ENCODE peak calls at places on chromosome 10, in eight cellular contexts. One of them, this sample, is unnamed.
A peak's percentile ranks its signal among the peaks of the same experiment; 100 is the strongest.

GRCh38 chr10:122388287-122388997 is 13.9 kb downstream of the PLEKHA1 start:
- DNase-seq in tibial artery: no peak
- DNase-seq in Caco-2: no peak
- DNase-seq in IMR-90: no peak
- DNase-seq in OCI-LY7: no peak
- DNase-seq in PC-9: no peak
- DNase-seq in heart right ventricle: no peak
- DNase-seq in MM.1S: no peak
- DNase-seq in this sample: no peak

GRCh38 chr10:110212119-110213006 is 5.0 kb downstream of the MXI1 start:
- DNase-seq in tibial artery: peak; percentile 42
- DNase-seq in Caco-2: no peak
- DNase-seq in IMR-90: no peak
- DNase-seq in OCI-LY7: peak; percentile 74
- DNase-seq in PC-9: no peak
- DNase-seq in heart right ventricle: no peak
- DNase-seq in MM.1S: peak; percentile 72
- DNase-seq in this sample: no peak

GRCh38 chr10:69179089-69179742 is 818 bp upstream of the SUPV3L1 start:
- DNase-seq in tibial artery: peak; percentile 22
- DNase-seq in Caco-2: peak; percentile 62
- DNase-seq in IMR-90: no peak
- DNase-seq in OCI-LY7: no peak
- DNase-seq in PC-9: no peak
- DNase-seq in heart right ventricle: no peak
- DNase-seq in MM.1S: no peak
- DNase-seq in this sample: peak; percentile 24

GRCh38 chr10:127415901-127416630 is 133.0 kb upstream of the NPS start:
- DNase-seq in tibial artery: no peak
- DNase-seq in Caco-2: no peak
- DNase-seq in IMR-90: no peak
- DNase-seq in OCI-LY7: no peak
- DNase-seq in PC-9: no peak
- DNase-seq in heart right ventricle: no peak
- DNase-seq in MM.1S: no peak
- DNase-seq in this sample: no peak

GRCh38 chr10:58511765-58512469 is 755 bp upstream of the BICC1 start:
- DNase-seq in tibial artery: peak; percentile 29
- DNase-seq in Caco-2: peak; percentile 62
- DNase-seq in IMR-90: peak; percentile 43
- DNase-seq in OCI-LY7: no peak
- DNase-seq in PC-9: no peak
- DNase-seq in heart right ventricle: peak; percentile 14
- DNase-seq in MM.1S: no peak
- DNase-seq in this sample: no peak

GRCh38 chr10:125023269-125023668 is 81.3 kb downstream of the ZRANB1 start:
- DNase-seq in tibial artery: no peak
- DNase-seq in Caco-2: no peak
- DNase-seq in IMR-90: no peak
- DNase-seq in OCI-LY7: no peak
- DNase-seq in PC-9: no peak
- DNase-seq in heart right ventricle: peak; percentile 40
- DNase-seq in MM.1S: no peak
- DNase-seq in this sample: no peak

GRCh38 chr10:62804384-62805138 is at the start of gene ADO:
- DNase-seq in tibial artery: peak; percentile 74
- DNase-seq in Caco-2: peak; percentile 88
- DNase-seq in IMR-90: peak; percentile 79
- DNase-seq in OCI-LY7: peak; percentile 89
- DNase-seq in PC-9: peak; percentile 79
- DNase-seq in heart right ventricle: peak; percentile 89
- DNase-seq in MM.1S: peak; percentile 84
- DNase-seq in this sample: peak; percentile 68

GRCh38 chr10:98446121-98446655 is 547 bp downstream of the HPS1 start:
- DNase-seq in tibial artery: peak; percentile 50
- DNase-seq in Caco-2: no peak
- DNase-seq in IMR-90: peak; percentile 21
- DNase-seq in OCI-LY7: no peak
- DNase-seq in PC-9: peak; percentile 3
- DNase-seq in heart right ventricle: no peak
- DNase-seq in MM.1S: peak; percentile 39
- DNase-seq in this sample: no peak

GRCh38 chr10:111338035-111338434 is 261.2 kb downstream of the ADRA2A start:
- DNase-seq in tibial artery: no peak
- DNase-seq in Caco-2: no peak
- DNase-seq in IMR-90: no peak
- DNase-seq in OCI-LY7: no peak
- DNase-seq in PC-9: no peak
- DNase-seq in heart right ventricle: no peak
- DNase-seq in MM.1S: peak; percentile 57
- DNase-seq in this sample: no peak

GRCh38 chr10:86699541-86699940 is 31.2 kb downstream of the LDB3 start:
- DNase-seq in tibial artery: no peak
- DNase-seq in Caco-2: no peak
- DNase-seq in IMR-90: no peak
- DNase-seq in OCI-LY7: no peak
- DNase-seq in PC-9: no peak
- DNase-seq in heart right ventricle: no peak
- DNase-seq in MM.1S: no peak
- DNase-seq in this sample: no peak

GRCh38 chr10:76119515-76119914 is 688.1 kb downstream of the LRMDA start:
- DNase-seq in tibial artery: no peak
- DNase-seq in Caco-2: no peak
- DNase-seq in IMR-90: peak; percentile 34
- DNase-seq in OCI-LY7: no peak
- DNase-seq in PC-9: no peak
- DNase-seq in heart right ventricle: no peak
- DNase-seq in MM.1S: no peak
- DNase-seq in this sample: no peak

GRCh38 chr10:132647424-132647823 is 109.8 kb downstream of the INPP5A start:
- DNase-seq in tibial artery: no peak
- DNase-seq in Caco-2: no peak
- DNase-seq in IMR-90: no peak
- DNase-seq in OCI-LY7: no peak
- DNase-seq in PC-9: no peak
- DNase-seq in heart right ventricle: no peak
- DNase-seq in MM.1S: no peak
- DNase-seq in this sample: no peak

GRCh38 chr10:17115683-17116082 is 13.9 kb downstream of the CUBN start:
- DNase-seq in tibial artery: no peak
- DNase-seq in Caco-2: peak; percentile 89
- DNase-seq in IMR-90: peak; percentile 51
- DNase-seq in OCI-LY7: no peak
- DNase-seq in PC-9: peak; percentile 16
- DNase-seq in heart right ventricle: no peak
- DNase-seq in MM.1S: no peak
- DNase-seq in this sample: no peak

GRCh38 chr10:14383266-14383665 is 52.5 kb upstream of the FRMD4A start:
- DNase-seq in tibial artery: no peak
- DNase-seq in Caco-2: no peak
- DNase-seq in IMR-90: peak; percentile 60
- DNase-seq in OCI-LY7: no peak
- DNase-seq in PC-9: peak; percentile 26
- DNase-seq in heart right ventricle: no peak
- DNase-seq in MM.1S: no peak
- DNase-seq in this sample: no peak

GRCh38 chr10:119029613-119030420 is at the start of gene NANOS1:
- DNase-seq in tibial artery: no peak
- DNase-seq in Caco-2: peak; percentile 52
- DNase-seq in IMR-90: peak; percentile 21
- DNase-seq in OCI-LY7: no peak
- DNase-seq in PC-9: no peak
- DNase-seq in heart right ventricle: no peak
- DNase-seq in MM.1S: peak; percentile 46
- DNase-seq in this sample: no peak

GRCh38 chr10:35643151-35643975 is 1.3 kb upstream of the FZD8 start:
- DNase-seq in tibial artery: peak; percentile 78
- DNase-seq in Caco-2: peak; percentile 51
- DNase-seq in IMR-90: peak; percentile 66
- DNase-seq in OCI-LY7: no peak
- DNase-seq in PC-9: no peak
- DNase-seq in heart right ventricle: peak; percentile 74
- DNase-seq in MM.1S: peak; percentile 54
- DNase-seq in this sample: peak; percentile 13

GRCh38 chr10:30166929-30167328 is 107.5 kb upstream of the JCAD start:
- DNase-seq in tibial artery: no peak
- DNase-seq in Caco-2: no peak
- DNase-seq in IMR-90: peak; percentile 39
- DNase-seq in OCI-LY7: no peak
- DNase-seq in PC-9: no peak
- DNase-seq in heart right ventricle: no peak
- DNase-seq in MM.1S: no peak
- DNase-seq in this sample: no peak

GRCh38 chr10:132654708-132655661 is 117.4 kb downstream of the INPP5A start:
- DNase-seq in tibial artery: no peak
- DNase-seq in Caco-2: no peak
- DNase-seq in IMR-90: peak; percentile 55
- DNase-seq in OCI-LY7: peak; percentile 54
- DNase-seq in PC-9: peak; percentile 58
- DNase-seq in heart right ventricle: peak; percentile 35
- DNase-seq in MM.1S: no peak
- DNase-seq in this sample: peak; percentile 29

GRCh38 chr10:100551231-100551630 is 15.5 kb downstream of the HIF1AN start:
- DNase-seq in tibial artery: no peak
- DNase-seq in Caco-2: no peak
- DNase-seq in IMR-90: no peak
- DNase-seq in OCI-LY7: no peak
- DNase-seq in PC-9: no peak
- DNase-seq in heart right ventricle: no peak
- DNase-seq in MM.1S: no peak
- DNase-seq in this sample: no peak

GRCh38 chr10:100551733-100552132 is 16.0 kb downstream of the HIF1AN start:
- DNase-seq in tibial artery: no peak
- DNase-seq in Caco-2: no peak
- DNase-seq in IMR-90: no peak
- DNase-seq in OCI-LY7: no peak
- DNase-seq in PC-9: no peak
- DNase-seq in heart right ventricle: no peak
- DNase-seq in MM.1S: no peak
- DNase-seq in this sample: no peak

GRCh38 chr10:100554902-100555301 is 19.2 kb downstream of the HIF1AN start:
- DNase-seq in tibial artery: no peak
- DNase-seq in Caco-2: no peak
- DNase-seq in IMR-90: peak; percentile 10
- DNase-seq in OCI-LY7: no peak
- DNase-seq in PC-9: no peak
- DNase-seq in heart right ventricle: no peak
- DNase-seq in MM.1S: no peak
- DNase-seq in this sample: no peak

DNA sequence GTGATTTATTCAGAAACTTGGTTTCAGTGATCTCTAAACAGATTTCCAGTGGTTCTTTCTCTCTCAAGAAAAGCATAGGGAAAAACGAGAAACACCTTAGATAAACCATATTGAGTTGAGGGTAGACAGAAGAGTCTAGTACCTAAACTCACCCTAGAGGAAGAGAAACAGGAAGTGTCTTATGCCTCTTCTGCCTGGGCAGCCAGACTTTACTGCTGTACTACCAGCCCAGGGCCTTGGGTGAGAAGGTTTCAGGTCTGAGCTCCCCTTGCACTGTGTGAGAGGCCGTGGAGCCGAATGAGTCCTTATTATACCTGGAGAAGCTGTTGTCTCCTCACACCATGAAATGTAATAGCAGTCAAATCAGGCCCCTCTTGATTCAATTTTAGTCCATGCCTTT is 18.2 kb downstream of the HIF1AN start:
- DNase-seq in tibial artery: no peak
- DNase-seq in Caco-2: no peak
- DNase-seq in IMR-90: no peak
- DNase-seq in OCI-LY7: no peak
- DNase-seq in PC-9: no peak
- DNase-seq in heart right ventricle: no peak
- DNase-seq in MM.1S: no peak
- DNase-seq in this sample: no peak
- H3K9me3 ChIP-seq in tibial artery: no peaks in the 10 kb centered on the region
- H3K9me3 ChIP-seq in Caco-2: no peaks in the 10 kb centered on the region
- H3K9me3 ChIP-seq in IMR-90: no peaks in the 10 kb centered on the region
- H3K9me3 ChIP-seq in OCI-LY7: no peaks in the 10 kb centered on the region
- H3K9me3 ChIP-seq in PC-9: no peaks in the 10 kb centered on the region
- H3K9me3 ChIP-seq in heart right ventricle: no peaks in the 10 kb centered on the region
- H3K9me3 ChIP-seq in MM.1S: no peaks in the 10 kb centered on the region
- H3K9me3 ChIP-seq in this sample: no peaks in the 10 kb centered on the region

DNA sequence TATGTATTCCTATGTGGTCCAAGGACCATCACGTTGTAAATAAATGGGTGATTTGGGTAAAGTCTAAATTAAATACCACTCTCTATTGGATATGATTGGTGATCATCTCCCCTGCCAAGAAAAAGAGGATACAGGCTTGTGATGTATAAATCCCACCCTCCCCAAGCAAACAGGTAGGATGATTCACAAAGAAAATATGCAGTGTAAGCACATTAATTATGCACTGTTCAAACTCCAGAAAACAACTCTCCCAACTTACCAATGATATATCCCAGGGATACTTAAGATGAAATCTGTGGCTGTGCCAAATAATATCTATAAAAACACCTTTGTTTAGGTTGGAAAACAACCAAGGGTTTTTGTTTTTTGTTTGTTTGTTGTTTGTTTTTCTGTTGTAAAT is 795.9 kb downstream of the XPNPEP1 start:
- DNase-seq in tibial artery: no peak
- DNase-seq in Caco-2: no peak
- DNase-seq in IMR-90: no peak
- DNase-seq in OCI-LY7: no peak
- DNase-seq in PC-9: no peak
- DNase-seq in heart right ventricle: no peak
- DNase-seq in MM.1S: no peak
- DNase-seq in this sample: no peak
- H3K9me3 ChIP-seq in tibial artery: no peaks in the 10 kb centered on the region
- H3K9me3 ChIP-seq in Caco-2: no peaks in the 10 kb centered on the region
- H3K9me3 ChIP-seq in IMR-90: peaks cover 2% of the 10 kb centered on the region
- H3K9me3 ChIP-seq in OCI-LY7: no peaks in the 10 kb centered on the region
- H3K9me3 ChIP-seq in PC-9: no peaks in the 10 kb centered on the region
- H3K9me3 ChIP-seq in heart right ventricle: no peaks in the 10 kb centered on the region
- H3K9me3 ChIP-seq in MM.1S: no peaks in the 10 kb centered on the region
- H3K9me3 ChIP-seq in this sample: peaks cover 4% of the 10 kb centered on the region

GRCh38 chr10:103833731-103834365 is 21.5 kb downstream of the SH3PXD2A start:
- DNase-seq in tibial artery: peak; percentile 76
- DNase-seq in Caco-2: no peak
- DNase-seq in IMR-90: no peak
- DNase-seq in OCI-LY7: peak; percentile 58
- DNase-seq in PC-9: no peak
- DNase-seq in heart right ventricle: peak; percentile 92
- DNase-seq in MM.1S: no peak
- DNase-seq in this sample: no peak
- H3K9me3 ChIP-seq in tibial artery: no peaks in the 10 kb centered on the region
- H3K9me3 ChIP-seq in Caco-2: no peaks in the 10 kb centered on the region
- H3K9me3 ChIP-seq in IMR-90: no peaks in the 10 kb centered on the region
- H3K9me3 ChIP-seq in OCI-LY7: peaks cover 7% of the 10 kb centered on the region
- H3K9me3 ChIP-seq in PC-9: no peaks in the 10 kb centered on the region
- H3K9me3 ChIP-seq in heart right ventricle: peaks cover 6% of the 10 kb centered on the region
- H3K9me3 ChIP-seq in MM.1S: no peaks in the 10 kb centered on the region
- H3K9me3 ChIP-seq in this sample: no peaks in the 10 kb centered on the region

DNA sequence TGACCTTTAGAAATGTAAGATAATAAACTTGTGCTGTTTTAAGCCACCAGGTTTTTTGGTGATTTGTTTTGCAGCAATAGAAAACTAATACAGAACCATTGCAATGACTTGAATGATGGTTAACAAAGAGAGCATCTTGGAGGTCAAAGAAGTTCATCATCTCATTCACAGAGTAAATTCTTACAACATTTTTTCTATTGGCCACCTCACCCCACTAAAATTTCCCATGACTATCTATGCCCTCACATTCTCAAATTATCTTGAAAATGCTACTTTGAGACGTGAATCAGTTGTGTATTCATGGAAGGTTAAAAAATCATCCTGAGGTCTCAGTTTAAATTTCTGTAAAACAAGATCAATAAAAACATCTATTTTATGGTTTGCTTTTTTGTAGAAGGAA is 754.2 kb downstream of the SORCS1 start:
- DNase-seq in tibial artery: no peak
- DNase-seq in Caco-2: no peak
- DNase-seq in IMR-90: peak; percentile 34
- DNase-seq in OCI-LY7: no peak
- DNase-seq in PC-9: no peak
- DNase-seq in heart right ventricle: no peak
- DNase-seq in MM.1S: no peak
- DNase-seq in this sample: no peak
- H3K9me3 ChIP-seq in tibial artery: no peaks in the 10 kb centered on the region
- H3K9me3 ChIP-seq in Caco-2: no peaks in the 10 kb centered on the region
- H3K9me3 ChIP-seq in IMR-90: peaks cover 9% of the 10 kb centered on the region
- H3K9me3 ChIP-seq in OCI-LY7: no peaks in the 10 kb centered on the region
- H3K9me3 ChIP-seq in PC-9: no peaks in the 10 kb centered on the region
- H3K9me3 ChIP-seq in heart right ventricle: no peaks in the 10 kb centered on the region
- H3K9me3 ChIP-seq in MM.1S: no peaks in the 10 kb centered on the region
- H3K9me3 ChIP-seq in this sample: no peaks in the 10 kb centered on the region